ENCODE peak calls at places on chromosomes 2 and 18, in nine cellular contexts. V is heart left ventricle; U is SJSA1; H is SJCRH30; I is pancreas; K is CD4-positive, alpha-beta T cell; P is GM23248; R is H9; X is mesenchymal stem cell. Q is an unnamed sample.

GRCh38 chr2:111135910-111136297 is 15.2 kb downstream of the BCL2L11 start:
- DNase-seq in V (peak; percentile 52), U (peak; percentile 55), H (no peak), I (peak; percentile 46), K (no peak), P (peak; percentile 4), R (peak; percentile 55), X (peak; percentile 7), Q (no peak)

GRCh38 chr18:26628017-26628416 is 79.7 kb upstream of the KCTD1 start:
- DNase-seq in V (no peak), U (no peak), H (no peak), I (no peak), K (no peak), P (no peak), R (no peak), X (no peak), Q (no peak)

GRCh38 chr18:22168360-22168921 is 948 bp upstream of the GATA6 start:
- DNase-seq in V (peak; percentile 54), U (no peak), H (peak; percentile 4), I (peak; percentile 65), K (no peak), P (no peak), R (peak; percentile 52), X (peak; percentile 53), Q (no peak)

GRCh38 chr2:30139131-30139870 is 7.5 kb upstream of the YPEL5 start:
- DNase-seq in V (no peak), U (no peak), H (no peak), I (no peak), K (peak; percentile 39), P (no peak), R (no peak), X (no peak), Q (no peak)

GRCh38 chr2:190867182-190867581 is 13.4 kb upstream of the GLS start:
- DNase-seq in V (no peak), U (no peak), H (no peak), I (no peak), K (no peak), P (peak; percentile 70), R (no peak), X (peak; percentile 58), Q (no peak)

GRCh38 chr2:119958642-119959268 is 54.1 kb upstream of the EPB41L5 start:
- DNase-seq in V (no peak), U (no peak), H (no peak), I (no peak), K (no peak), P (peak; percentile 40), R (no peak), X (peak; percentile 39), Q (peak; percentile 1)

GRCh38 chr2:42663828-42664227 is 95.4 kb downstream of the MTA3 start:
- DNase-seq in V (no peak), U (no peak), H (no peak), I (no peak), K (no peak), P (no peak), R (no peak), X (no peak), Q (no peak)

GRCh38 chr2:236169151-236169721 is 1.1 kb upstream of the GBX2 start:
- DNase-seq in V (no peak), U (no peak), H (no peak), I (no peak), K (no peak), P (no peak), R (peak; percentile 65), X (peak; percentile 23), Q (no peak)

GRCh38 chr2:237485304-237485703 is 1.7 kb upstream of the MLPH start:
- DNase-seq in V (no peak), U (no peak), H (no peak), I (no peak), K (no peak), P (peak; percentile 27), R (no peak), X (peak; percentile 31), Q (no peak)

GRCh38 chr2:58923869-58924268 is 682.7 kb upstream of the FANCL start:
- DNase-seq in V (no peak), U (peak; percentile 80), H (no peak), I (no peak), K (no peak), P (peak; percentile 96), R (no peak), X (peak; percentile 85), Q (peak; percentile 61)

GRCh38 chr2:102438124-102438523 is 15.2 kb downstream of the IL18RAP start:
- DNase-seq in V (no peak), U (no peak), H (no peak), I (no peak), K (no peak), P (no peak), R (no peak), X (no peak), Q (no peak)

GRCh38 chr2:62654423-62654791 is 51.1 kb upstream of the EHBP1 start:
- DNase-seq in V (no peak), U (peak; percentile 56), H (no peak), I (no peak), K (no peak), P (peak; percentile 61), R (no peak), X (no peak), Q (no peak)

GRCh38 chr18:499351-500229 is 911 bp downstream of the COLEC12 start:
- DNase-seq in V (no peak), U (peak; percentile 82), H (no peak), I (no peak), K (no peak), P (peak; percentile 83), R (no peak), X (peak; percentile 75), Q (no peak)

GRCh38 chr18:500556-501405 is at the start of gene COLEC12:
- DNase-seq in V (peak; percentile 47), U (no peak), H (no peak), I (no peak), K (no peak), P (peak; percentile 61), R (no peak), X (peak; percentile 60), Q (no peak)

GRCh38 chr18:498901-499300 is 1.6 kb downstream of the COLEC12 start:
- DNase-seq in V (no peak), U (no peak), H (no peak), I (no peak), K (no peak), P (peak; percentile 32), R (no peak), X (no peak), Q (no peak)

GRCh38 chr18:501406-501714 is 859 bp upstream of the COLEC12 start:
- DNase-seq in V (no peak), U (no peak), H (no peak), I (no peak), K (no peak), P (no peak), R (no peak), X (no peak), Q (no peak)

DNA sequence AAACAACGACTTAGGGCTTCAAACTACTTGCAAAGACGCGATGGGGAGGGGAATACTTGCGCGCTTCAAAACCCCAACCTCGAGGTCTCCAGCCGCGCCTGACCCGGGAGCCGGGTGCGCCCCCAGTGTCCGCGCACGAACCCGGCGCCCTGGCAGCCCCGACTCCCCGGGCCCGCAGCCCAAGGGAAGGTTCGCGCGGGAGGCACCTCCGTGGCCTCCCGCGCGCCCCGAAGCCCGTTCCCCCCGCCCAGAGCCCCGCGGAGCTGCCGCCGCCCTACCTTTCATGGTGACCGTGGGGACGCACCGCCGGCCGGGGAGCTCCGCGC is 308 bp downstream of the COLEC12 start:
- DNase-seq in V (peak; percentile 36), U (no peak), H (no peak), I (no peak), K (no peak), P (no peak), R (peak; percentile 39), X (no peak), Q (no peak)
- H3K27ac ChIP-seq in V (peak overlapping the region; percentile 49), U (peak overlapping the region; percentile 11), H (no peak overlapping the region), I (no peak overlapping the region), K (no peak overlapping the region), P (no peak overlapping the region), R (no peak overlapping the region), X (no peak overlapping the region), Q (no peak overlapping the region)

DNA sequence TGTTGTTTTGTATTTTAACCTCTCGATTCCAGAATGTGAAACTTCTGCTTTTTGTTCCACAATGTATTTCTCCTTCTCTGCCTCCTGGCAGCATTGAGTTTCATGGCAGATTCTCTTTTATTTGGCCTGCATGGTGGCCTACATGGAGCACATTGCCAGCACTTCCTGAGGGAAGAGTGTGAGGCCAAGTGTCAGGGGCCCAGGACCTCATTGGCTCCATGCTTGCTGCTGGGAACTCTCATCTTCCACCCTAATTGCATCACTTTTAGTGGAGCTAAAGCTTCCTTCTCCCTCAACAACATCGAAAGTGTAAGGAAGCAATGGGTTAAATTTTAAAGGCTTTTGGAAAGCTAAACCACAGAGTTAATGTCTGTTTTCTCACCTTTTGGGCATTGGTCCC is 9.5 kb downstream of the TRIB2 start:
- DNase-seq in V (no peak), U (no peak), H (no peak), I (no peak), K (no peak), P (no peak), R (no peak), X (no peak), Q (no peak)
- H3K27ac ChIP-seq in V (peak overlapping the region; percentile 78), U (no peak overlapping the region), H (peak overlapping the region; percentile 62), I (no peak overlapping the region), K (no peak overlapping the region), P (no peak overlapping the region), R (no peak overlapping the region), X (no peak overlapping the region), Q (no peak overlapping the region)

DNA sequence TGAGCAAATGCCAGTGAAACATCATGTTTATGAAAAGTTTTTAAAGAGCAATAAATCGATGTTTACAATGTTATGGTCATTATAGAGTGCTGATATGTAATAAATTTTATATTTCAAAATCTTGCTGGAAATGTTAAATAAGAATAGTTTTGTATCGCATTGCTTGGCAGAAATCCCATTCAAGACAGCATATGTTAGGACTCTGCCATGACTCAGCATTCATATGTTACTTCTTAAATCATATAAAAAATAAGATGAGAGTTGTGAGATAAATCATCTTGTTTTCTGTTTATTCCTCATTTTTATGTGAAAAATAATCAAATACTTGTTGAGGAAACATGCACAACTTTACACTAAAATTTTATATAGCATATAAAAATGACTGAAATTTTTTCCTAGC is 949.9 kb upstream of the NRXN1 start:
- DNase-seq in V (no peak), U (no peak), H (no peak), I (no peak), K (no peak), P (peak; percentile 41), R (no peak), X (no peak), Q (no peak)
- H3K27ac ChIP-seq in V (no peak overlapping the region), U (no peak overlapping the region), H (no peak overlapping the region), I (no peak overlapping the region), K (no peak overlapping the region), P (no peak overlapping the region), R (no peak overlapping the region), X (no peak overlapping the region), Q (no peak overlapping the region)

DNA sequence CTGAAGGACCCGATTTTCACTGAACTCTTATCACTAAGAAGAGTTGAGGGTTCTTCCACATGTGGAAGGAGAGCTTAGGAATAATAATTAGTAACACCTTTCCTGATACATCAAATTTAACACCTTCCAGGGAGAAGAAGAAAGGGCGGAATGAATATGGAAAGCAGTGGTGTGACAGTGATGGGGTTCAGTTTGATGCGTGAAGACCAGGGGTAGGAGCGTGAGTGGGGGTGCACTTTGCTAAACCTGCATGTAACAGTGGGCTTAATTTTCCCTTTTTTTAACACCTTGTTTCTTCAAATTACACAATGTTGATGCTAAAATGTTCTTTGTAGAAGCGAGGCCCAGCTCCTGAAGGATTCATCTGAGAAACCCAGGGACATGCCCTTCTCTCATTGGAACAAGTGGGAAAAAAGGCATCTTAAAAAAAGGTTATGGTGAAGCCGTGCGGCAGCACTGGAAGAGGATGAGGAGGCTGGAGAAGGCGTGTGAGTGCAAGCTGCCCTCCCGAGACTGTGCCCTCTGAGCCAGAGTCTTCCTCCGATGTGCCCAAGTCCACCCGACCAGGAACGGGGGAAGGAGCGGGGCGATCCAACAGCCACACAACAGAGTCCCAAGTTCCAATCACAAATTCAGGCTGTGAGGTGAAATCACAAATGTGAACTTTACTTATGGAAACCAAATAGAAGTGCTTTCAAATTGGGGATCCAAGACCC is 80.8 kb downstream of the MBP start:
- DNase-seq in V (no peak), U (no peak), H (no peak), I (no peak), K (no peak), P (no peak), R (no peak), X (no peak), Q (no peak)
- H3K27ac ChIP-seq in V (peak overlapping the region; percentile 99), U (no peak overlapping the region), H (no peak overlapping the region), I (no peak overlapping the region), K (no peak overlapping the region), P (no peak overlapping the region), R (no peak overlapping the region), X (no peak overlapping the region), Q (no peak overlapping the region)

Q was measured in AG04450.